ENCODE peak calls at places on chromosomes 13 and 19, in four cellular contexts. R is cardiac muscle cell, G is WTC11, Q is uterus. K is an unnamed sample.

GRCh38 chr13:99980201-99981114 is 1.1 kb upstream of the ZIC2 start:
- DNase-seq in R (peak; percentile 71), G (peak; percentile 87), Q (peak; percentile 47), K (no peak)

GRCh38 chr19:47469719-47470118 is 2.0 kb downstream of the SLC8A2 start:
- DNase-seq in R (no peak), G (no peak), Q (no peak), K (no peak)

GRCh38 chr13:97026759-97027555 is 32.7 kb upstream of the OXGR1 start:
- DNase-seq in R (peak; percentile 50), G (no peak), Q (no peak), K (no peak)

GRCh38 chr13:26061947-26062346 is 10.1 kb upstream of the SHISA2 start:
- DNase-seq in R (peak; percentile 73), G (no peak), Q (no peak), K (peak; percentile 54)

GRCh38 chr13:102399791-102400618 is 1.8 kb downstream of the FGF14 start:
- DNase-seq in R (no peak), G (peak; percentile 38), Q (peak; percentile 15), K (no peak)

GRCh38 chr13:39462456-39462855 is 140.5 kb downstream of the LHFPL6 start:
- DNase-seq in R (peak; percentile 69), G (no peak), Q (no peak), K (peak; percentile 68)

GRCh38 chr13:54029226-54029625 is 1000.6 kb downstream of the OLFM4 start:
- DNase-seq in R (no peak), G (no peak), Q (no peak), K (no peak)

GRCh38 chr13:110337287-110337686 is 30.2 kb downstream of the COL4A2 start:
- DNase-seq in R (no peak), G (no peak), Q (no peak), K (no peak)

GRCh38 chr13:37226966-37227365 is 121.5 kb upstream of the CSNK1A1L start:
- DNase-seq in R (peak; percentile 14), G (no peak), Q (no peak), K (no peak)

GRCh38 chr19:12052571-12053169 is at the start of gene ZNF878:
- DNase-seq in R (peak; percentile 90), G (peak; percentile 99), Q (peak; percentile 85), K (no peak)

GRCh38 chr19:47694466-47695273 is 18.6 kb upstream of the EHD2 start:
- DNase-seq in R (no peak), G (no peak), Q (no peak), K (no peak)

GRCh38 chr19:3034845-3035541 is 5.9 kb upstream of the TLE2 start:
- DNase-seq in R (peak; percentile 76), G (no peak), Q (peak; percentile 59), K (no peak)

GRCh38 chr19:1863638-1864479 is 480 bp upstream of the KLF16 start:
- DNase-seq in R (peak; percentile 97), G (peak; percentile 94), Q (peak; percentile 88), K (peak; percentile 61)
- TF ChIP-seq CTCF in R (no peak), G (no peak), Q (no peak), K (no peak)

DNA sequence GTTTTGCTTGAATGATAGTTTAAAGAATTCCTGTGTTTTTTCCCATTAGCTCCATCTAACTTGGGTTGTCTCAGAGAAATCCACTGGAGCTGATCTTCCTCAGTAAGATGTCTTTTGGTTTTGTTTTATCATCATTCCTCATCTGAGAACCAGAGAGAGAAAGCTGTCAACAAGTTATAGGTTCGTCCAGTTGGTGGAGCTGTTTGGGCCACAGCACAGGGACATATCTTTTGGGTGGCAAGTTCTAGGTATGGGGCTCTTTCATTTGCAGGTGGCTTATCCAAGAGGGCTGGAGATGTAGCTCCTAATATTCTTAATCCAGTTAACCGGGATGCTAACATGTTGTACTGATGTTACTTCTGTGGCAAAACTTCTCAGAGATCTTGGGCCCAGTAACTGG is 174.2 kb downstream of the KCNRG start:
- DNase-seq in R (no peak), G (no peak), Q (no peak), K (no peak)
- TF ChIP-seq CTCF in R (no peak), G (no peak), Q (no peak), K (no peak)

GRCh38 chr19:18439910-18440237 is 1.9 kb upstream of the ISYNA1 start:
- DNase-seq in R (no peak), G (no peak), Q (no peak), K (no peak)

GRCh38 chr19:18441804-18442788 is 4.2 kb upstream of the ISYNA1 start:
- DNase-seq in R (no peak), G (no peak), Q (no peak), K (no peak)

GRCh38 chr19:18439025-18439909 is 1.3 kb upstream of the ISYNA1 start:
- DNase-seq in R (peak; percentile 74), G (no peak), Q (no peak), K (no peak)

GRCh38 chr19:18440936-18441803 is 3.2 kb upstream of the ISYNA1 start:
- DNase-seq in R (no peak), G (no peak), Q (no peak), K (no peak)

GRCh38 chr19:18440421-18440877 is 2.5 kb upstream of the ISYNA1 start:
- DNase-seq in R (no peak), G (peak; percentile 62), Q (no peak), K (no peak)
- TF ChIP-seq CTCF in R (peak; percentile 26), G (no peak), Q (peak; percentile 20), K (peak; percentile 25)

DNA sequence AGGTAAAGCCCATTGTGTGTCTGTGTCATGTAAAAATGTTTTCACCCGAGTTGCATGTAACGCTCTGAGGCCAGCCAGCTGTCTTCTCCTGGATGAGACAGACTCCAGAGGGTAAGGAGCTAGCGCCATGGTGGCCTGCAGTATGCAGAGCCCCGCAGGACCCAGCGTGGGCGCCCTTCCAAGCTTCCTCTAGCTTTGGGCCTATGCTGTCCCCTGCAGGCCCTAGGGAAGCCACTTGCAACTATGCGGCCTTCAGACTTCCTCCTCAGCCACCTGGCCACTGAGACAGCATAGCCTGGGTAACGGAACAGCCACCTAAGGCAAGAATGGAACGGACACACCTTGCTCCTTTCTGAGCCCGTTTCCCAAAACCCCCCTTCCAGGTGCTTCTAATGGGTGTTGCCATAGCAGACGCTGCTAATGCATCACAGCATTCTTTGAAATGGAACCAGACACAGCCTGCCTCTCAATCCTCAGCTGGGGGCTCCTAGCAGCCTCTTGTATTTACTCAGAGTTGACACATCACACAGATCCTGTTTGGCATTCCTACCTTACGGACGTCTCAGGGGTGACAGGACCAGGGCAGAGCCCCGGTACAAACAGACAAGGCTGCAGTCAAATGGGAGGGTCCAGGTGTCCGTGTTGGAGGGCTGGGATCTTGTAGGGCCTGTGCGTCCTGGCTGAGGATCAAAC is 6.2 kb downstream of the FAM32A start:
- DNase-seq in R (no peak), G (no peak), Q (no peak), K (no peak)
- TF ChIP-seq CTCF in R (no peak), G (no peak), Q (no peak), K (no peak)